ENCODE peak calls at places on chromosomes 3 and 15, in six cellular contexts. O is HepG2, Q is PC-3, V is ovary, K is upper lobe of right lung, F is psoas muscle. E is an unnamed sample.
A peak's percentile ranks its signal among the peaks of the same experiment; 100 is the strongest.

GRCh38 chr3:70829101-70829500 is 516.7 kb upstream of the MDFIC2 start:
- DNase-seq in O (no peak), Q (no peak), V (peak; percentile 30), K (no peak), F (no peak), E (no peak)

GRCh38 chr15:31433101-31433500 is 106.5 kb downstream of the KLF13 start:
- DNase-seq in O (no peak), Q (no peak), V (no peak), K (no peak), F (no peak), E (no peak)

GRCh38 chr15:25799906-25800700 is 63.0 kb downstream of the ATP10A start:
- DNase-seq in O (no peak), Q (no peak), V (no peak), K (peak; percentile 63), F (no peak), E (peak; percentile 17)

GRCh38 chr3:122621112-122621511 is 43.7 kb downstream of the PARP15 start:
- DNase-seq in O (no peak), Q (no peak), V (no peak), K (no peak), F (no peak), E (no peak)

GRCh38 chr3:49699281-49699723 is 9.9 kb downstream of the RNF123 start:
- DNase-seq in O (no peak), Q (no peak), V (no peak), K (no peak), F (no peak), E (peak; percentile 61)

GRCh38 chr3:14175383-14176037 is 2.9 kb downstream of the XPC start:
- DNase-seq in O (no peak), Q (peak; percentile 22), V (no peak), K (no peak), F (no peak), E (no peak)

GRCh38 chr3:13022348-13023250 is 50.6 kb downstream of the IQSEC1 start:
- DNase-seq in O (no peak), Q (peak; percentile 75), V (peak; percentile 90), K (no peak), F (peak; percentile 82), E (peak; percentile 87)

GRCh38 chr15:85380860-85381535 is 595 bp downstream of the AKAP13 start:
- DNase-seq in O (no peak), Q (peak; percentile 19), V (peak; percentile 69), K (peak; percentile 85), F (peak; percentile 55), E (peak; percentile 59)

GRCh38 chr3:64916937-64917336 is 229.1 kb upstream of the ADAMTS9 start:
- DNase-seq in O (no peak), Q (no peak), V (no peak), K (no peak), F (no peak), E (no peak)

GRCh38 chr3:112382543-112383160 is 49.7 kb downstream of the CD200 start:
- DNase-seq in O (no peak), Q (no peak), V (no peak), K (no peak), F (no peak), E (no peak)

GRCh38 chr3:187063286-187064081 is 75.8 kb downstream of the RPL39L start:
- DNase-seq in O (peak; percentile 89), Q (peak; percentile 92), V (no peak), K (no peak), F (no peak), E (peak; percentile 67)

GRCh38 chr3:31775383-31775782 is 205.7 kb downstream of the OSBPL10 start:
- DNase-seq in O (no peak), Q (no peak), V (no peak), K (no peak), F (no peak), E (no peak)

GRCh38 chr3:124780356-124780755 is 50.1 kb downstream of the UMPS start:
- DNase-seq in O (no peak), Q (no peak), V (peak; percentile 77), K (peak; percentile 58), F (peak; percentile 81), E (no peak)

GRCh38 chr3:4935347-4935746 is 43.9 kb upstream of the BHLHE40 start:
- DNase-seq in O (no peak), Q (peak; percentile 72), V (no peak), K (no peak), F (no peak), E (no peak)

GRCh38 chr15:91338763-91339162 is 238.7 kb downstream of the SV2B start:
- DNase-seq in O (no peak), Q (peak; percentile 10), V (no peak), K (no peak), F (no peak), E (no peak)

GRCh38 chr15:58690703-58691102 is 58.8 kb downstream of the ADAM10 start:
- DNase-seq in O (no peak), Q (no peak), V (no peak), K (no peak), F (no peak), E (no peak)

GRCh38 chr3:45796902-45797637 is 734 bp upstream of the SLC6A20 start:
- DNase-seq in O (no peak), Q (no peak), V (no peak), K (no peak), F (no peak), E (no peak)

GRCh38 chr15:41820791-41821423 is 7.0 kb upstream of the JMJD7 start:
- DNase-seq in O (no peak), Q (no peak), V (no peak), K (no peak), F (no peak), E (no peak)

GRCh38 chr3:86993704-86994103 is 2.8 kb upstream of the VGLL3 start:
- DNase-seq in O (no peak), Q (peak; percentile 76), V (no peak), K (no peak), F (no peak), E (no peak)

GRCh38 chr3:105483476-105483875 is 116.8 kb downstream of the ALCAM start:
- DNase-seq in O (no peak), Q (no peak), V (no peak), K (no peak), F (no peak), E (no peak)

GRCh38 chr15:69074011-69074842 is 59.7 kb downstream of the NOX5 start:
- DNase-seq in O (peak; percentile 20), Q (peak; percentile 72), V (peak; percentile 52), K (peak; percentile 80), F (peak; percentile 29), E (peak; percentile 84)

GRCh38 chr3:195224156-195224979 is 46.6 kb downstream of the XXYLT1 start:
- DNase-seq in O (no peak), Q (no peak), V (peak; percentile 23), K (peak; percentile 45), F (no peak), E (no peak)

GRCh38 chr3:127218457-127218922 is 25.6 kb downstream of the PRR23E start:
- DNase-seq in O (no peak), Q (no peak), V (no peak), K (no peak), F (no peak), E (no peak)

GRCh38 chr3:120425196-120425595 is 25.6 kb downstream of the FSTL1 start:
- DNase-seq in O (no peak), Q (no peak), V (no peak), K (no peak), F (no peak), E (no peak)

GRCh38 chr15:22930782-22931484 is 49.2 kb downstream of the CYFIP1 start:
- DNase-seq in O (no peak), Q (peak; percentile 40), V (no peak), K (no peak), F (peak; percentile 38), E (no peak)

GRCh38 chr3:57822686-57823085 is 66.6 kb downstream of the SLMAP start:
- DNase-seq in O (no peak), Q (no peak), V (no peak), K (no peak), F (no peak), E (no peak)
- H3K4me1 ChIP-seq in O (peaks cover 81% of the 10 kb centered on the region), Q (peaks cover 24% of the 10 kb centered on the region), V (peaks cover 9% of the 10 kb centered on the region), K (peaks cover 6% of the 10 kb centered on the region), F (peaks cover 61% of the 10 kb centered on the region), E (peaks cover under 1% of the 10 kb centered on the region)

GRCh38 chr3:174540536-174540935 is 318.6 kb upstream of the NAALADL2 start:
- DNase-seq in O (no peak), Q (no peak), V (no peak), K (no peak), F (no peak), E (no peak)

GRCh38 chr3:174541708-174542107 is 317.4 kb upstream of the NAALADL2 start:
- DNase-seq in O (no peak), Q (no peak), V (no peak), K (no peak), F (no peak), E (no peak)

GRCh38 chr3:174536319-174536718 is 322.8 kb upstream of the NAALADL2 start:
- DNase-seq in O (no peak), Q (no peak), V (no peak), K (no peak), F (no peak), E (no peak)

GRCh38 chr3:174538116-174538515 is 321.0 kb upstream of the NAALADL2 start:
- DNase-seq in O (no peak), Q (no peak), V (no peak), K (no peak), F (no peak), E (no peak)

GRCh38 chr3:174540081-174540480 is 319.1 kb upstream of the NAALADL2 start:
- DNase-seq in O (no peak), Q (no peak), V (no peak), K (no peak), F (no peak), E (no peak)
- TF ChIP-seq CTCF in O (no peak), Q (no peak), V (no peak), K (no peak), F (no peak), E (no peak)

GRCh38 chr15:101520395-101520794 is 30.9 kb upstream of the PCSK6 start:
- DNase-seq in O (no peak), Q (no peak), V (no peak), K (no peak), F (no peak), E (no peak)

GRCh38 chr15:101521563-101521962 is 32.1 kb upstream of the PCSK6 start:
- DNase-seq in O (no peak), Q (no peak), V (no peak), K (no peak), F (no peak), E (no peak)

GRCh38 chr15:101514318-101514717 is 24.8 kb upstream of the PCSK6 start:
- DNase-seq in O (no peak), Q (no peak), V (no peak), K (no peak), F (no peak), E (no peak)

GRCh38 chr15:101521084-101521483 is 31.6 kb upstream of the PCSK6 start:
- DNase-seq in O (no peak), Q (no peak), V (no peak), K (no peak), F (no peak), E (no peak)

GRCh38 chr15:101517504-101517903 is 28.0 kb upstream of the PCSK6 start:
- DNase-seq in O (no peak), Q (no peak), V (no peak), K (no peak), F (no peak), E (no peak)
- H3K4me1 ChIP-seq in O (peaks cover 21% of the 10 kb centered on the region), Q (no peaks in the 10 kb centered on the region), V (no peaks in the 10 kb centered on the region), K (peaks cover 7% of the 10 kb centered on the region), F (peaks cover 9% of the 10 kb centered on the region), E (no peaks in the 10 kb centered on the region)

GRCh38 chr15:38072507-38073277 is 138.3 kb downstream of the TMCO5A start:
- DNase-seq in O (peak; percentile 75), Q (peak; percentile 82), V (peak; percentile 83), K (peak; percentile 84), F (peak; percentile 76), E (peak; percentile 94)
- TF ChIP-seq CTCF in O (peak; percentile 51), Q (peak; percentile 59), V (peak; percentile 14), K (peak; percentile 28), F (no peak), E (no peak)